ENCODE peak calls at places on chromosomes 5 and 9, in five cellular contexts. B, X, H, D and W are unnamed samples.

GRCh38 chr9:89440046-89440445 is 57.9 kb downstream of the SEMA4D start:
- DNase-seq in X (no peak), H (no peak), D (no peak), B (no peak), W (no peak)

GRCh38 chr9:126440938-126441337 is 114.3 kb downstream of the MVB12B start:
- DNase-seq in B (no peak), X (no peak), D (no peak), H (no peak), W (no peak)

GRCh38 chr5:66554211-66554610 is 42.0 kb upstream of the MAST4 start:
- DNase-seq in D (no peak), B (peak), X (no peak), H (peak), W (peak)

GRCh38 chr5:113510836-113511451 is 2.5 kb upstream of the YTHDC2 start:
- DNase-seq in B (no peak), X (no peak), H (peak), D (no peak), W (peak)

GRCh38 chr9:71303351-71303750 is 181.9 kb upstream of the TRPM3 start:
- DNase-seq in B (no peak), D (no peak), H (no peak), X (no peak), W (no peak)

GRCh38 chr9:16203735-16204573 is 651.1 kb downstream of the CCDC171 start:
- DNase-seq in B (no peak), X (no peak), D (no peak), H (no peak), W (no peak)

GRCh38 chr5:135508496-135509005 is 27.2 kb downstream of the NEUROG1 start:
- DNase-seq in X (no peak), H (no peak), B (peak), D (no peak), W (no peak)

GRCh38 chr9:94717656-94718225 is 8.8 kb upstream of the AOPEP start:
- DNase-seq in D (no peak), B (no peak), H (no peak), X (no peak), W (peak)

GRCh38 chr5:8134609-8135008 is 265.7 kb downstream of the MTRR start:
- DNase-seq in D (no peak), B (no peak), H (no peak), X (no peak), W (no peak)

GRCh38 chr5:159189310-159189709 is 20.0 kb downstream of the RNF145 start:
- DNase-seq in D (no peak), B (no peak), X (no peak), H (no peak), W (no peak)

GRCh38 chr5:87122171-87122977 is 145.3 kb upstream of the RASA1 start:
- DNase-seq in H (peak), B (no peak), D (no peak), X (no peak), W (no peak)

GRCh38 chr9:6692891-6693361 is 47.4 kb upstream of the GLDC start:
- DNase-seq in D (no peak), H (peak), B (no peak), X (no peak), W (no peak)

GRCh38 chr5:180618830-180619562 is 27.7 kb upstream of the SCGB3A1 start:
- DNase-seq in D (no peak), X (peak), H (no peak), B (no peak), W (no peak)

GRCh38 chr9:121876658-121877271 is 216.3 kb downstream of the TTLL11 start:
- DNase-seq in H (no peak), X (no peak), B (no peak), D (peak), W (no peak)